ENCODE peak calls at places on chromosomes 12 and 14, in seven cellular contexts. One of them, this sample, is unnamed.

GRCh38 chr12:40032433-40033259 is 73.2 kb downstream of the SLC2A13 start:
- DNase-seq in fibroblast of mammary gland: no peak
- DNase-seq in stimulated activated CD8-positive, alpha-beta memory T cell treated with anti-CD3 and anti-CD28 coated beads, Interleukin-7, amount 100 ng/mL, for 4 hours: no peak
- DNase-seq in head of caudate nucleus: no peak
- DNase-seq in EH: no peak
- DNase-seq in NCI-H345: no peak
- DNase-seq in NCI-H1092 treated with DMSO at 0.1 percent for 48 hours: no peak
- DNase-seq in this sample: no peak

GRCh38 chr14:72714094-72714493 is 179.8 kb downstream of the DPF3 start:
- DNase-seq in fibroblast of mammary gland: no peak
- DNase-seq in stimulated activated CD8-positive, alpha-beta memory T cell treated with anti-CD3 and anti-CD28 coated beads, Interleukin-7, amount 100 ng/mL, for 4 hours: peak
- DNase-seq in head of caudate nucleus: no peak
- DNase-seq in EH: no peak
- DNase-seq in NCI-H345: no peak
- DNase-seq in NCI-H1092 treated with DMSO at 0.1 percent for 48 hours: no peak
- DNase-seq in this sample: no peak

GRCh38 chr12:94149781-94150482 is 1.6 kb downstream of the PLXNC1 start:
- DNase-seq in fibroblast of mammary gland: peak
- DNase-seq in stimulated activated CD8-positive, alpha-beta memory T cell treated with anti-CD3 and anti-CD28 coated beads, Interleukin-7, amount 100 ng/mL, for 4 hours: no peak
- DNase-seq in head of caudate nucleus: peak
- DNase-seq in EH: peak
- DNase-seq in NCI-H345: peak
- DNase-seq in NCI-H1092 treated with DMSO at 0.1 percent for 48 hours: peak
- DNase-seq in this sample: peak

GRCh38 chr12:54413284-54414190 is 5.5 kb downstream of the ITGA5 start:
- DNase-seq in fibroblast of mammary gland: no peak
- DNase-seq in stimulated activated CD8-positive, alpha-beta memory T cell treated with anti-CD3 and anti-CD28 coated beads, Interleukin-7, amount 100 ng/mL, for 4 hours: peak
- DNase-seq in head of caudate nucleus: no peak
- DNase-seq in EH: peak
- DNase-seq in NCI-H345: no peak
- DNase-seq in NCI-H1092 treated with DMSO at 0.1 percent for 48 hours: no peak
- DNase-seq in this sample: peak

GRCh38 chr12:2960996-2961616 is 1.9 kb downstream of the TEAD4 start:
- DNase-seq in fibroblast of mammary gland: no peak
- DNase-seq in stimulated activated CD8-positive, alpha-beta memory T cell treated with anti-CD3 and anti-CD28 coated beads, Interleukin-7, amount 100 ng/mL, for 4 hours: no peak
- DNase-seq in head of caudate nucleus: no peak
- DNase-seq in EH: peak
- DNase-seq in NCI-H345: no peak
- DNase-seq in NCI-H1092 treated with DMSO at 0.1 percent for 48 hours: no peak
- DNase-seq in this sample: no peak

GRCh38 chr12:109286252-109286651 is 22.8 kb downstream of the FOXN4 start:
- DNase-seq in fibroblast of mammary gland: no peak
- DNase-seq in stimulated activated CD8-positive, alpha-beta memory T cell treated with anti-CD3 and anti-CD28 coated beads, Interleukin-7, amount 100 ng/mL, for 4 hours: no peak
- DNase-seq in head of caudate nucleus: no peak
- DNase-seq in EH: no peak
- DNase-seq in NCI-H345: no peak
- DNase-seq in NCI-H1092 treated with DMSO at 0.1 percent for 48 hours: no peak
- DNase-seq in this sample: no peak

GRCh38 chr14:35287481-35288013 is 4.6 kb upstream of the PSMA6 start:
- DNase-seq in fibroblast of mammary gland: peak
- DNase-seq in stimulated activated CD8-positive, alpha-beta memory T cell treated with anti-CD3 and anti-CD28 coated beads, Interleukin-7, amount 100 ng/mL, for 4 hours: peak
- DNase-seq in head of caudate nucleus: no peak
- DNase-seq in EH: no peak
- DNase-seq in NCI-H345: no peak
- DNase-seq in NCI-H1092 treated with DMSO at 0.1 percent for 48 hours: no peak
- DNase-seq in this sample: no peak

GRCh38 chr14:68291820-68292219 is 472.2 kb downstream of the RAD51B start:
- DNase-seq in fibroblast of mammary gland: no peak
- DNase-seq in stimulated activated CD8-positive, alpha-beta memory T cell treated with anti-CD3 and anti-CD28 coated beads, Interleukin-7, amount 100 ng/mL, for 4 hours: no peak
- DNase-seq in head of caudate nucleus: no peak
- DNase-seq in EH: no peak
- DNase-seq in NCI-H345: no peak
- DNase-seq in NCI-H1092 treated with DMSO at 0.1 percent for 48 hours: peak
- DNase-seq in this sample: no peak

GRCh38 chr12:19515179-19515578 is 75.9 kb downstream of the AEBP2 start:
- DNase-seq in fibroblast of mammary gland: no peak
- DNase-seq in stimulated activated CD8-positive, alpha-beta memory T cell treated with anti-CD3 and anti-CD28 coated beads, Interleukin-7, amount 100 ng/mL, for 4 hours: no peak
- DNase-seq in head of caudate nucleus: no peak
- DNase-seq in EH: no peak
- DNase-seq in NCI-H345: no peak
- DNase-seq in NCI-H1092 treated with DMSO at 0.1 percent for 48 hours: no peak
- DNase-seq in this sample: peak

GRCh38 chr12:106135781-106136180 is 3.0 kb downstream of the NUAK1 start:
- DNase-seq in fibroblast of mammary gland: no peak
- DNase-seq in stimulated activated CD8-positive, alpha-beta memory T cell treated with anti-CD3 and anti-CD28 coated beads, Interleukin-7, amount 100 ng/mL, for 4 hours: no peak
- DNase-seq in head of caudate nucleus: no peak
- DNase-seq in EH: peak
- DNase-seq in NCI-H345: no peak
- DNase-seq in NCI-H1092 treated with DMSO at 0.1 percent for 48 hours: no peak
- DNase-seq in this sample: peak

GRCh38 chr12:125187780-125188741 is 122.8 kb downstream of the AACS start:
- DNase-seq in fibroblast of mammary gland: no peak
- DNase-seq in stimulated activated CD8-positive, alpha-beta memory T cell treated with anti-CD3 and anti-CD28 coated beads, Interleukin-7, amount 100 ng/mL, for 4 hours: no peak
- DNase-seq in head of caudate nucleus: no peak
- DNase-seq in EH: peak
- DNase-seq in NCI-H345: peak
- DNase-seq in NCI-H1092 treated with DMSO at 0.1 percent for 48 hours: no peak
- DNase-seq in this sample: no peak

GRCh38 chr12:121741743-121742142 is 29.2 kb downstream of the TMEM120B start:
- DNase-seq in fibroblast of mammary gland: no peak
- DNase-seq in stimulated activated CD8-positive, alpha-beta memory T cell treated with anti-CD3 and anti-CD28 coated beads, Interleukin-7, amount 100 ng/mL, for 4 hours: no peak
- DNase-seq in head of caudate nucleus: no peak
- DNase-seq in EH: no peak
- DNase-seq in NCI-H345: no peak
- DNase-seq in NCI-H1092 treated with DMSO at 0.1 percent for 48 hours: no peak
- DNase-seq in this sample: no peak

GRCh38 chr14:38387821-38388220 is 131.9 kb upstream of the CLEC14A start:
- DNase-seq in fibroblast of mammary gland: peak
- DNase-seq in stimulated activated CD8-positive, alpha-beta memory T cell treated with anti-CD3 and anti-CD28 coated beads, Interleukin-7, amount 100 ng/mL, for 4 hours: no peak
- DNase-seq in head of caudate nucleus: no peak
- DNase-seq in EH: no peak
- DNase-seq in NCI-H345: no peak
- DNase-seq in NCI-H1092 treated with DMSO at 0.1 percent for 48 hours: no peak
- DNase-seq in this sample: no peak

GRCh38 chr12:4579305-4580097 is 17.5 kb downstream of the DYRK4 start:
- DNase-seq in fibroblast of mammary gland: peak
- DNase-seq in stimulated activated CD8-positive, alpha-beta memory T cell treated with anti-CD3 and anti-CD28 coated beads, Interleukin-7, amount 100 ng/mL, for 4 hours: no peak
- DNase-seq in head of caudate nucleus: no peak
- DNase-seq in EH: peak
- DNase-seq in NCI-H345: no peak
- DNase-seq in NCI-H1092 treated with DMSO at 0.1 percent for 48 hours: peak
- DNase-seq in this sample: peak

GRCh38 chr14:90291699-90292098 is 35.3 kb downstream of the PSMC1 start:
- DNase-seq in fibroblast of mammary gland: no peak
- DNase-seq in stimulated activated CD8-positive, alpha-beta memory T cell treated with anti-CD3 and anti-CD28 coated beads, Interleukin-7, amount 100 ng/mL, for 4 hours: no peak
- DNase-seq in head of caudate nucleus: no peak
- DNase-seq in EH: peak
- DNase-seq in NCI-H345: no peak
- DNase-seq in NCI-H1092 treated with DMSO at 0.1 percent for 48 hours: no peak
- DNase-seq in this sample: no peak

GRCh38 chr12:112170376-112170775 is 45.0 kb downstream of the TRAFD1 start:
- DNase-seq in fibroblast of mammary gland: peak
- DNase-seq in stimulated activated CD8-positive, alpha-beta memory T cell treated with anti-CD3 and anti-CD28 coated beads, Interleukin-7, amount 100 ng/mL, for 4 hours: no peak
- DNase-seq in head of caudate nucleus: no peak
- DNase-seq in EH: peak
- DNase-seq in NCI-H345: no peak
- DNase-seq in NCI-H1092 treated with DMSO at 0.1 percent for 48 hours: no peak
- DNase-seq in this sample: peak

GRCh38 chr12:53325539-53326061 is 4.2 kb upstream of the AAAS start:
- DNase-seq in fibroblast of mammary gland: peak
- DNase-seq in stimulated activated CD8-positive, alpha-beta memory T cell treated with anti-CD3 and anti-CD28 coated beads, Interleukin-7, amount 100 ng/mL, for 4 hours: peak
- DNase-seq in head of caudate nucleus: peak
- DNase-seq in EH: peak
- DNase-seq in NCI-H345: no peak
- DNase-seq in NCI-H1092 treated with DMSO at 0.1 percent for 48 hours: no peak
- DNase-seq in this sample: no peak

GRCh38 chr12:39011161-39011560 is 105.8 kb upstream of the CPNE8 start:
- DNase-seq in fibroblast of mammary gland: no peak
- DNase-seq in stimulated activated CD8-positive, alpha-beta memory T cell treated with anti-CD3 and anti-CD28 coated beads, Interleukin-7, amount 100 ng/mL, for 4 hours: no peak
- DNase-seq in head of caudate nucleus: no peak
- DNase-seq in EH: no peak
- DNase-seq in NCI-H345: no peak
- DNase-seq in NCI-H1092 treated with DMSO at 0.1 percent for 48 hours: no peak
- DNase-seq in this sample: no peak

GRCh38 chr14:58566979-58567378 is 70.8 kb upstream of the DACT1 start:
- DNase-seq in fibroblast of mammary gland: no peak
- DNase-seq in stimulated activated CD8-positive, alpha-beta memory T cell treated with anti-CD3 and anti-CD28 coated beads, Interleukin-7, amount 100 ng/mL, for 4 hours: no peak
- DNase-seq in head of caudate nucleus: no peak
- DNase-seq in EH: no peak
- DNase-seq in NCI-H345: no peak
- DNase-seq in NCI-H1092 treated with DMSO at 0.1 percent for 48 hours: no peak
- DNase-seq in this sample: no peak

GRCh38 chr12:127519766-127520165 is 747.2 kb upstream of the TMEM132C start:
- DNase-seq in fibroblast of mammary gland: no peak
- DNase-seq in stimulated activated CD8-positive, alpha-beta memory T cell treated with anti-CD3 and anti-CD28 coated beads, Interleukin-7, amount 100 ng/mL, for 4 hours: no peak
- DNase-seq in head of caudate nucleus: no peak
- DNase-seq in EH: no peak
- DNase-seq in NCI-H345: no peak
- DNase-seq in NCI-H1092 treated with DMSO at 0.1 percent for 48 hours: no peak
- DNase-seq in this sample: no peak

GRCh38 chr14:21233457-21234076 is 35.7 kb downstream of the HNRNPC start:
- DNase-seq in fibroblast of mammary gland: peak
- DNase-seq in stimulated activated CD8-positive, alpha-beta memory T cell treated with anti-CD3 and anti-CD28 coated beads, Interleukin-7, amount 100 ng/mL, for 4 hours: no peak
- DNase-seq in head of caudate nucleus: no peak
- DNase-seq in EH: no peak
- DNase-seq in NCI-H345: no peak
- DNase-seq in NCI-H1092 treated with DMSO at 0.1 percent for 48 hours: no peak
- DNase-seq in this sample: no peak

This sample was measured in iris pigment epithelial cell.